ENCODE peak calls at places on chromosomes 7 and 10, in nine cellular contexts. C is IMR-90; H is ascending aorta; D is adipocyte; J is lower lobe of right lung; F is upper lobe of right lung; A is psoas muscle; R is small intestine; P is CD4-positive, alpha-beta memory T cell. G is an unnamed sample.

GRCh38 chr7:55365103-55365679 is at the start of gene LANCL2:
- DNase-seq in R (no peak), P (no peak), D (peak; percentile 69), F (no peak), J (peak; percentile 72), C (peak; percentile 16), H (no peak), A (no peak), G (no peak)

GRCh38 chr7:117014673-117015133 is 61.4 kb downstream of the ST7 start:
- DNase-seq in J (peak; percentile 68), A (peak; percentile 59), F (no peak), R (peak; percentile 64), P (no peak), C (peak; percentile 68), D (no peak), H (no peak), G (no peak)

GRCh38 chr7:122550545-122550944 is 148.4 kb downstream of the RNF133 start:
- DNase-seq in D (no peak), H (no peak), R (no peak), F (no peak), A (no peak), P (no peak), J (no peak), C (no peak), G (no peak)

GRCh38 chr7:112779667-112780066 is 10.5 kb downstream of the TMEM168 start:
- DNase-seq in D (peak; percentile 72), F (no peak), C (peak; percentile 65), P (no peak), H (no peak), A (no peak), J (no peak), R (no peak), G (no peak)

GRCh38 chr7:111312966-111313365 is 222.0 kb downstream of the LRRN3 start:
- DNase-seq in H (no peak), C (peak; percentile 18), P (no peak), D (no peak), A (no peak), J (no peak), R (peak; percentile 4), F (no peak), G (no peak)

GRCh38 chr7:116653204-116653603 is 18.8 kb upstream of the MET start:
- DNase-seq in D (peak; percentile 44), H (peak; percentile 70), A (no peak), C (peak; percentile 83), R (no peak), J (no peak), P (no peak), F (no peak), G (no peak)

GRCh38 chr7:121530251-121531174 is 134.4 kb upstream of the FAM3C start:
- DNase-seq in A (no peak), D (peak; percentile 75), P (peak; percentile 12), F (no peak), J (no peak), H (peak; percentile 63), R (peak; percentile 71), C (peak; percentile 81), G (no peak)

GRCh38 chr10:13917791-13918190 is 331.0 kb downstream of the PRPF18 start:
- DNase-seq in C (no peak), R (no peak), P (no peak), H (peak; percentile 35), J (no peak), A (no peak), F (no peak), D (no peak), G (no peak)

GRCh38 chr10:30058111-30058510 is 1.3 kb downstream of the JCAD start:
- DNase-seq in R (no peak), F (no peak), D (peak; percentile 21), A (no peak), J (no peak), H (peak; percentile 61), P (no peak), C (no peak), G (no peak)
- H3K4me3 ChIP-seq in R (no peak overlapping the region), F (peak overlapping the region; percentile 68), D (peak overlapping the region; percentile 83), A (peak overlapping the region; percentile 87), J (peak overlapping the region; percentile 73), H (peak overlapping the region; percentile 93), P (no peak overlapping the region), C (peak overlapping the region; percentile 99), G (no peak overlapping the region)

GRCh38 chr10:124290095-124290795 is 128.5 kb downstream of the OAT start:
- DNase-seq in C (peak; percentile 6), J (no peak), P (no peak), R (no peak), H (peak; percentile 71), D (peak; percentile 33), A (peak; percentile 41), F (peak; percentile 56), G (no peak)

GRCh38 chr10:124294811-124295770 is 123.6 kb downstream of the OAT start:
- DNase-seq in R (no peak), H (peak; percentile 53), J (no peak), F (peak; percentile 45), A (no peak), C (no peak), P (no peak), D (no peak), G (no peak)

GRCh38 chr10:124291009-124291671 is 127.6 kb downstream of the OAT start:
- DNase-seq in J (peak; percentile 82), C (no peak), H (peak; percentile 78), R (no peak), P (no peak), F (peak; percentile 84), A (peak; percentile 60), D (peak; percentile 49), G (no peak)

GRCh38 chr10:124293641-124294449 is 124.9 kb downstream of the OAT start:
- DNase-seq in H (peak; percentile 46), R (no peak), C (no peak), J (no peak), F (peak; percentile 53), A (no peak), P (no peak), D (no peak), G (no peak)

DNA sequence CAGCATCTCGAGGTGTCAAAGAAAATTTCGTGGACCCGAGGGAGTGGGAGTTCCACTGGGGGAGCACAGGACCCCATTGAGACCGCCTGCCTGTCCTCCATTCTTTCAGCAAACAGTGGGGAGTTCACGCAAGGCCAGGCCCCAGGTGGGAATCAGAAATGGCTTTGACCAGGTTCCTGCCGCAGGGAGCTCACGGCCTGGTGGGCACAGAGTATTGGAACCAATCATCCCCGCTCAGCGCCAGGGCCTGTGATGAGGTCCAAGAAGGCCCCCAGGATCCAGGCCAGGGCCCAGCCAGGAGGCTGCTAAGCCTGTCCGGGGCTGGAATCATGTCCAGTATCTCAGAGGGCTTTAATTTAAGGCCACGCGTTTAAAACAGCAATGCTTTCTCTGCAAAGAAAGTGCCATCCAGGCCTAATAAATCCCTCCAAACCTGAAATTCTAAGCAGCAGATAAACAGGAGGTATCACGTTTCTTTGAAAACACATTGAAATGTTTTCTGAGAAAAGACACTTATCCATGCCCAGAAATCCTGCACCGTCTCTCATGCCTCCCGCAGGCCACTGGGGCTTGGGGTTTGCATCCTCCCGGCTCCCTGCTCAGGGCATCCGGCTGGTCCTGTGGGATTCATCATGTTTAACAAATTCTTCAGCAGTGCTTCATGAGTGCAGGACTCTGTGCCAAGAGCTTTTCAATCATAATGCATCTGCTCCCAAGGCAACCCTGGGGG is 125.6 kb downstream of the OAT start:
- DNase-seq in J (no peak), A (no peak), C (no peak), P (no peak), H (peak; percentile 48), R (no peak), F (peak; percentile 20), D (peak; percentile 44), G (no peak)
- H3K4me1 ChIP-seq in J (no peaks in the 10 kb centered on the region), A (no peaks in the 10 kb centered on the region), C (no peaks in the 10 kb centered on the region), P (no peaks in the 10 kb centered on the region), H (no peaks in the 10 kb centered on the region), R (no peaks in the 10 kb centered on the region), F (no peaks in the 10 kb centered on the region), D (no peaks in the 10 kb centered on the region), G (no peaks in the 10 kb centered on the region)

GRCh38 chr10:69336952-69337311 is 58.6 kb downstream of the HK1 start:
- DNase-seq in P (no peak), A (no peak), F (no peak), C (no peak), J (no peak), R (no peak), H (no peak), D (no peak), G (no peak)

GRCh38 chr10:69335613-69336012 is 57.3 kb downstream of the HK1 start:
- DNase-seq in J (no peak), F (no peak), D (no peak), A (no peak), R (no peak), P (no peak), H (no peak), C (no peak), G (no peak)

GRCh38 chr10:69338547-69339450 is 60.5 kb downstream of the HK1 start:
- DNase-seq in F (no peak), C (no peak), H (no peak), A (peak; percentile 51), J (no peak), P (no peak), R (no peak), D (no peak), G (no peak)

GRCh38 chr10:69338133-69338456 is 59.8 kb downstream of the HK1 start:
- DNase-seq in F (peak; percentile 69), D (no peak), P (no peak), R (no peak), A (peak; percentile 52), J (peak; percentile 63), C (no peak), H (no peak), G (no peak)

DNA sequence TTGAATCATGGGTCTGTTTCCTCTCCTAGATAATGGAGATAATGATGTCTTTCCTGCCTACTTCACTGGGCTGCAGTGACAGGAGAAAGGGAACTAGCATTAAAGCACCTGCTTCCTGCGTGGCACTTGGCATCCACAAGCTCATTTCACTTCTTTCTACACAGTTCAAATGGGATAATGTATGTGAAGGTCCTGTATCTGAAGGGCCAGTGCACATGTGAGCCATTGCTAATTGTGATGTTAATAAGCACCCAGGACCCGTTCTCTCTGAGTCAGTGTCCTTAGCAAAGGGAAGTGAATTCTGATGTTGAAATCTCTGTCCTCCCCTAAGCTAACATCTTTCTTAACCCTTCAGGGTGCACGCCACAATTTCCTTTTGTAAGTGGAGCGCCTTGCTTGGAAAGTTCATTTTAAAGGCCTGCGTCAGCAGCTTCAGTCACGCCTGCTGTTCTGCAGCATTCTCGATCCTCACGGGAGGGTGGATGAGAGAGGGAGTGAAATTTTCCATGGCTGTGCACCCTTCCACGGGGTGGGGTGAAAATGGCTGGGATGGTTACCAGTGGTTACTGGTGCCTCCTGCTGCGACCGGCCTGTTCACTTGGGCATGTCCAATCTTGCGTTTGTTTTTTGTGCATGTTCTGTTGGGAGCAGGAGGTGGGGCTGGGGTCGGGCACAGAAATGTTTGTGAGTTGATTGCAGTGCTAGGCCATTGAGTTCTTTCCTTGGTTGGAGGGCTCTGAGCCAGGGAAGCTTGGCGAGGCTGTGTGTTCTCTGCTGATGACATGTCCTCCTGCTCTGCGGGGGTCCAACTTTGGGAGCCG is 59.2 kb downstream of the HK1 start:
- DNase-seq in D (peak; percentile 46), J (peak; percentile 59), R (no peak), H (no peak), A (peak; percentile 56), F (no peak), C (peak; percentile 86), P (no peak), G (no peak)
- H3K4me3 ChIP-seq in D (peak overlapping the region; percentile 57), J (peak overlapping the region; percentile 9), R (no peak overlapping the region), H (peak overlapping the region; percentile 18), A (no peak overlapping the region), F (no peak overlapping the region), C (no peak overlapping the region), P (no peak overlapping the region), G (no peak overlapping the region)

GRCh38 chr7:38182450-38182849 is 4.4 kb downstream of the STARD3NL start:
- DNase-seq in J (no peak), D (no peak), R (no peak), H (no peak), F (no peak), P (no peak), A (no peak), C (no peak), G (no peak)

GRCh38 chr7:38178695-38179344 is 775 bp downstream of the STARD3NL start:
- DNase-seq in A (no peak), F (no peak), P (no peak), D (peak; percentile 77), H (no peak), J (no peak), C (peak; percentile 54), R (no peak), G (peak; percentile 48)

GRCh38 chr7:38178004-38178694 is at the start of gene STARD3NL:
- DNase-seq in C (peak; percentile 100), H (peak; percentile 99), D (peak; percentile 100), R (peak; percentile 100), P (peak; percentile 90), A (peak; percentile 96), J (peak; percentile 96), F (peak; percentile 97), G (peak; percentile 87)

GRCh38 chr7:38179719-38180333 is 1.8 kb downstream of the STARD3NL start:
- DNase-seq in C (peak; percentile 37), A (no peak), F (no peak), P (no peak), R (no peak), D (peak; percentile 54), J (no peak), H (no peak), G (no peak)

GRCh38 chr7:38181111-38181510 is 3.1 kb downstream of the STARD3NL start:
- DNase-seq in P (no peak), C (no peak), R (no peak), J (no peak), F (no peak), A (no peak), H (no peak), D (no peak), G (no peak)
- H3K4me1 ChIP-seq in P (peaks cover 27% of the 10 kb centered on the region), C (peaks cover 6% of the 10 kb centered on the region), R (peaks cover 5% of the 10 kb centered on the region), J (peaks cover 54% of the 10 kb centered on the region), F (peaks cover 33% of the 10 kb centered on the region), A (peaks cover 45% of the 10 kb centered on the region), H (peaks cover 10% of the 10 kb centered on the region), D (peaks cover 29% of the 10 kb centered on the region), G (peaks cover 17% of the 10 kb centered on the region)

G was measured in naive thymus-derived CD4-positive, alpha-beta T cell.